ENCODE peak calls at places on chromosomes 12 and 14, in eight cellular contexts. U, Y, H, S, C, V, L and F are unnamed samples.

GRCh38 chr12:67354322-67354721 is 85.2 kb downstream of the CAND1 start:
- DNase-seq in U (no peak), Y (no peak), H (no peak), S (no peak), C (no peak), V (no peak), L (peak; percentile 55), F (no peak)

GRCh38 chr12:20404576-20405346 is 36.4 kb downstream of the PDE3A start:
- DNase-seq in U (no peak), Y (no peak), H (no peak), S (no peak), C (no peak), V (no peak), L (no peak), F (no peak)

GRCh38 chr12:32947203-32947795 is 50.7 kb upstream of the PKP2 start:
- DNase-seq in U (no peak), Y (no peak), H (peak; percentile 7), S (no peak), C (no peak), V (no peak), L (no peak), F (no peak)

GRCh38 chr12:94169966-94170689 is 21.8 kb downstream of the PLXNC1 start:
- DNase-seq in U (no peak), Y (no peak), H (no peak), S (no peak), C (no peak), V (no peak), L (no peak), F (no peak)

GRCh38 chr12:647713-648085 is 15.5 kb downstream of the NINJ2 start:
- DNase-seq in U (no peak), Y (no peak), H (no peak), S (no peak), C (no peak), V (no peak), L (no peak), F (no peak)

GRCh38 chr14:92039073-92039719 is 663 bp downstream of the TRIP11 start:
- DNase-seq in U (peak; percentile 33), Y (peak; percentile 63), H (peak; percentile 52), S (no peak), C (peak; percentile 41), V (peak; percentile 13), L (peak; percentile 86), F (peak; percentile 57)

GRCh38 chr14:41607119-41607785 is 576 bp downstream of the LRFN5 start:
- DNase-seq in U (no peak), Y (no peak), H (no peak), S (peak; percentile 78), C (no peak), V (no peak), L (peak; percentile 8), F (peak; percentile 22)

GRCh38 chr14:20760950-20761349 is 7.3 kb upstream of the EDDM3B start:
- DNase-seq in U (peak; percentile 46), Y (no peak), H (no peak), S (no peak), C (no peak), V (no peak), L (no peak), F (no peak)

GRCh38 chr12:5332521-5332920 is 99.4 kb upstream of the NTF3 start:
- DNase-seq in U (no peak), Y (no peak), H (no peak), S (no peak), C (no peak), V (no peak), L (no peak), F (no peak)

GRCh38 chr12:126258190-126258589 is 1193.0 kb downstream of the AACS start:
- DNase-seq in U (no peak), Y (no peak), H (no peak), S (no peak), C (no peak), V (no peak), L (no peak), F (no peak)

GRCh38 chr14:53793790-53794560 is 162.7 kb downstream of the BMP4 start:
- DNase-seq in U (no peak), Y (peak; percentile 32), H (no peak), S (no peak), C (no peak), V (no peak), L (peak; percentile 39), F (no peak)

GRCh38 chr12:92365836-92366235 is 220.2 kb upstream of the BTG1 start:
- DNase-seq in U (no peak), Y (no peak), H (no peak), S (no peak), C (no peak), V (no peak), L (no peak), F (no peak)

GRCh38 chr14:103535081-103535890 is 6.3 kb downstream of the TRMT61A start:
- DNase-seq in U (no peak), Y (no peak), H (no peak), S (no peak), C (no peak), V (no peak), L (no peak), F (no peak)

GRCh38 chr14:102590667-102591099 is 1.8 kb upstream of the RCOR1 start:
- DNase-seq in U (no peak), Y (peak; percentile 36), H (peak; percentile 72), S (no peak), C (peak; percentile 47), V (no peak), L (peak; percentile 14), F (peak; percentile 56)

GRCh38 chr14:44453433-44454171 is 53.5 kb downstream of the FSCB start:
- DNase-seq in U (no peak), Y (no peak), H (no peak), S (no peak), C (no peak), V (no peak), L (no peak), F (no peak)

GRCh38 chr14:54105406-54105805 is 148.8 kb upstream of the BMP4 start:
- DNase-seq in U (no peak), Y (no peak), H (no peak), S (no peak), C (no peak), V (no peak), L (no peak), F (no peak)

GRCh38 chr12:131905640-131906091 is 11.2 kb downstream of the ULK1 start:
- DNase-seq in U (no peak), Y (no peak), H (no peak), S (no peak), C (no peak), V (no peak), L (no peak), F (no peak)

GRCh38 chr12:111754671-111755070 is 12.1 kb upstream of the ALDH2 start:
- DNase-seq in U (no peak), Y (no peak), H (no peak), S (no peak), C (no peak), V (no peak), L (no peak), F (no peak)

GRCh38 chr12:81644503-81644902 is 114.6 kb downstream of the PPFIA2 start:
- DNase-seq in U (no peak), Y (no peak), H (peak; percentile 7), S (no peak), C (no peak), V (no peak), L (peak; percentile 42), F (peak; percentile 6)

GRCh38 chr14:89190779-89191513 is 226.1 kb downstream of the FOXN3 start:
- DNase-seq in U (no peak), Y (no peak), H (no peak), S (no peak), C (no peak), V (no peak), L (no peak), F (no peak)

GRCh38 chr14:97785495-97785894 is 988.3 kb downstream of the VRK1 start:
- DNase-seq in U (no peak), Y (no peak), H (no peak), S (no peak), C (no peak), V (no peak), L (no peak), F (no peak)

GRCh38 chr12:27709932-27710591 is 570 bp upstream of the MRPS35 start:
- DNase-seq in U (no peak), Y (peak; percentile 40), H (no peak), S (no peak), C (no peak), V (no peak), L (peak; percentile 50), F (no peak)

GRCh38 chr12:54684636-54685630 is 36.8 kb upstream of the DCD start:
- DNase-seq in U (peak; percentile 82), Y (no peak), H (no peak), S (no peak), C (no peak), V (no peak), L (no peak), F (no peak)

DNA sequence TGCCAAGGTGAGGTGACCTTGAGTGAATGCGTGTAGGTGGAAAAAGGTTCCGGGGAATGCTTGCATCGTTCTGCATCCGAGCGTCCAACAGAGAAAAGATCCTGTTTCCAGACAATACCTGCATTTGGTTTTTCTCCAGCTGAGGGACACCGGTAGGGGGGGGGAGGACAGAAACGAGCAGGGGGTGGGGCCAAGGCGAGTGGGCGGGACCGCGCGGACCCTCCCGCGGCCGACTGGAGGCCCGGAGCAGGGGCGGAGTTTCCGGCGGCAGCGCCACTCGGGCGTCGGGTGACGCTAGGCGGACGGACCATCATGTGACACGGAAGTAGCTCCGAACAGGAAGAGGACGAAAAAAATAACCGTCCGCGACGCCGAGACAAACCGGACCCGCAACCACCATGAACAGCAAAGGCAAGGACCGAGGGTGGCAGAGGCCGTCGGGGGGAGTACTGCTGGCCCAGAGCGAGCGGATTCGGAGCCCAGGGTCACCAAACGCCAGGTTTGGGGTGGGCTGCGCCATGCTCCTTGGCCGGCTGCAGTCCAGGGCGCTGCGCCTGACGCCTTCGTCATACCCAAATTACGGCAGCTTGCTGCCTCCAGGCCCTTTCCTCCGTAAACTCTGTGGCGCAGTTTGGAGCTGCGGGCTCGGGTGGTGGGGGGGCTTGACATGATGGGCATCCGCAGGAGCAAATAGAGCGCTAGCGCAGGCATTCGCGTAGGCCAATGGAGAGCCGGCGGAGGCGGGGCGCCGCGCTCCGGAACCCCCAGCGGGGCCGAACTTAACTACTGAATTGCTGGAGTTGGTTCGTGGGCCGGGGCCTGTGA is at the start of gene DAZAP2:
- DNase-seq in U (peak; percentile 95), Y (peak; percentile 97), H (peak; percentile 94), S (peak; percentile 99), C (peak; percentile 93), V (peak; percentile 77), L (peak; percentile 88), F (peak; percentile 98)
- TF ChIP-seq CTCF in U (peak; percentile 35), Y (peak; percentile 19), H (no peak), S (no peak), C (peak; percentile 29), V (peak; percentile 13), L (peak; percentile 9), F (no peak)

GRCh38 chr12:6383572-6384498 is at the start of gene LTBR:
- DNase-seq in U (peak; percentile 95), Y (peak; percentile 96), H (peak; percentile 83), S (peak; percentile 99), C (peak; percentile 60), V (peak; percentile 63), L (peak; percentile 67), F (peak; percentile 71)
- TF ChIP-seq CTCF in U (no peak), Y (no peak), H (no peak), S (no peak), C (no peak), V (no peak), L (no peak), F (no peak)

GRCh38 chr12:73514672-73515071 is 1023.0 kb upstream of the ATXN7L3B start:
- DNase-seq in U (no peak), Y (no peak), H (peak; percentile 3), S (no peak), C (no peak), V (no peak), L (no peak), F (no peak)
- TF ChIP-seq CTCF in U (no peak), Y (no peak), H (no peak), S (no peak), C (peak; percentile 24), V (no peak), L (no peak), F (peak; percentile 6)

GRCh38 chr12:103820881-103821489 is 20.0 kb downstream of the NT5DC3 start:
- DNase-seq in U (no peak), Y (peak; percentile 13), H (no peak), S (no peak), C (no peak), V (no peak), L (no peak), F (no peak)
- TF ChIP-seq CTCF in U (no peak), Y (no peak), H (no peak), S (no peak), C (no peak), V (no peak), L (no peak), F (no peak)